ENCODE peak calls at places on chromosomes 1 and 21, in seven cellular contexts. L, A, Q, G, C, U and H are unnamed samples.

GRCh38 chr1:214071469-214071868 is 83.7 kb downstream of the PROX1 start:
- DNase-seq in Q (no peak), L (no peak), U (no peak), G (no peak), C (no peak), A (no peak), H (no peak)

GRCh38 chr1:202940561-202940960 is 13.5 kb upstream of the KLHL12 start:
- DNase-seq in C (no peak), Q (no peak), L (no peak), U (no peak), G (no peak), A (no peak), H (no peak)

GRCh38 chr1:208241541-208241940 is 2.6 kb downstream of the PLXNA2 start:
- DNase-seq in A (no peak), L (no peak), C (no peak), G (no peak), Q (no peak), U (no peak), H (no peak)

GRCh38 chr1:199057284-199057683 is 418.4 kb downstream of the PTPRC start:
- DNase-seq in G (no peak), U (no peak), A (no peak), L (no peak), C (no peak), Q (no peak), H (no peak)

GRCh38 chr1:37477946-37478345 is 3.6 kb downstream of the ZC3H12A start:
- DNase-seq in G (no peak), C (peak), L (no peak), Q (no peak), U (no peak), A (no peak), H (no peak)

GRCh38 chr1:2789986-2790581 is 11.4 kb downstream of the TTC34 start:
- DNase-seq in Q (no peak), A (no peak), C (no peak), G (no peak), U (peak), L (no peak), H (no peak)

GRCh38 chr1:80657707-80658106 is 1143.0 kb upstream of the ADGRL2 start:
- DNase-seq in A (no peak), Q (no peak), U (peak), C (no peak), G (no peak), L (no peak), H (no peak)

GRCh38 chr1:203274603-203275381 is 30.5 kb upstream of the BTG2 start:
- DNase-seq in L (peak), A (no peak), G (no peak), C (peak), U (no peak), Q (no peak), H (peak)

GRCh38 chr21:34822957-34823356 is 154.2 kb downstream of the CLIC6 start:
- DNase-seq in Q (no peak), L (no peak), C (no peak), U (no peak), A (no peak), G (peak), H (peak)

GRCh38 chr1:94061513-94062443 is 59.2 kb downstream of the ABCA4 start:
- DNase-seq in L (peak), U (peak), A (peak), C (no peak), G (peak), Q (no peak), H (peak)

GRCh38 chr1:155909894-155910293 is 1.3 kb downstream of the RIT1 start:
- DNase-seq in A (peak), U (no peak), G (peak), L (no peak), Q (no peak), C (no peak), H (peak)

GRCh38 chr1:8167936-8168335 is 141.8 kb upstream of the ERRFI1 start:
- DNase-seq in G (no peak), C (no peak), A (no peak), L (no peak), Q (no peak), U (no peak), H (no peak)

GRCh38 chr1:159900755-159901335 is 880 bp upstream of the CFAP45 start:
- DNase-seq in Q (no peak), A (no peak), C (no peak), L (no peak), G (no peak), U (no peak), H (no peak)

GRCh38 chr1:168400139-168400538 is 119.5 kb downstream of the TBX19 start:
- DNase-seq in Q (no peak), A (no peak), L (no peak), U (no peak), C (no peak), G (no peak), H (no peak)

GRCh38 chr1:226083303-226084101 is 21.0 kb downstream of the H3-3A start:
- DNase-seq in G (peak), U (peak), L (peak), Q (peak), C (no peak), A (peak), H (peak)

GRCh38 chr21:31236528-31236927 is 107.5 kb downstream of the TIAM1 start:
- DNase-seq in A (no peak), U (no peak), Q (no peak), C (no peak), L (no peak), G (no peak), H (no peak)

GRCh38 chr1:246176126-246177024 is 330.7 kb downstream of the SMYD3 start:
- DNase-seq in L (no peak), A (no peak), G (no peak), U (no peak), Q (no peak), C (no peak), H (no peak)

GRCh38 chr1:89949991-89950624 is 44.8 kb upstream of the ZNF326 start:
- DNase-seq in A (no peak), U (no peak), G (no peak), Q (no peak), L (no peak), C (no peak), H (no peak)

GRCh38 chr1:186775881-186776560 is 52.7 kb upstream of the PLA2G4A start:
- DNase-seq in A (no peak), G (no peak), U (no peak), Q (no peak), L (no peak), C (no peak), H (peak)

GRCh38 chr1:90835172-90835660 is 118.1 kb upstream of the BARHL2 start:
- DNase-seq in C (no peak), L (no peak), Q (no peak), G (no peak), U (peak), A (no peak), H (no peak)

GRCh38 chr1:168422203-168422848 is 121.5 kb downstream of the XCL2 start:
- DNase-seq in G (peak), C (no peak), A (no peak), L (no peak), U (peak), Q (no peak), H (peak)

GRCh38 chr1:177794316-177794991 is 175.4 kb downstream of the SEC16B start:
- DNase-seq in U (peak), A (no peak), Q (no peak), G (no peak), C (no peak), L (no peak), H (no peak)

GRCh38 chr1:167601442-167602380 is 28.3 kb upstream of the RCSD1 start:
- DNase-seq in L (peak), A (peak), U (no peak), Q (peak), G (no peak), C (no peak), H (no peak)

GRCh38 chr1:151984313-151984956 is 9.2 kb downstream of the S100A10 start:
- DNase-seq in C (no peak), G (no peak), U (no peak), L (no peak), A (no peak), Q (no peak), H (no peak)

GRCh38 chr1:203124011-203124410 is 3.5 kb upstream of the ADORA1 start:
- DNase-seq in Q (peak), A (no peak), C (no peak), G (no peak), U (no peak), L (no peak), H (no peak)

GRCh38 chr1:98400446-98400845 is 261.1 kb upstream of the SNX7 start:
- DNase-seq in Q (no peak), A (no peak), U (no peak), C (no peak), L (no peak), G (no peak), H (no peak)

GRCh38 chr1:66940968-66941367 is 16.2 kb downstream of the MIER1 start:
- DNase-seq in L (no peak), Q (no peak), G (peak), U (no peak), A (no peak), C (no peak), H (peak)

GRCh38 chr1:116697892-116698595 is 30.5 kb upstream of the IGSF3 start:
- DNase-seq in Q (no peak), C (no peak), G (no peak), L (no peak), A (no peak), U (no peak), H (peak)

DNA sequence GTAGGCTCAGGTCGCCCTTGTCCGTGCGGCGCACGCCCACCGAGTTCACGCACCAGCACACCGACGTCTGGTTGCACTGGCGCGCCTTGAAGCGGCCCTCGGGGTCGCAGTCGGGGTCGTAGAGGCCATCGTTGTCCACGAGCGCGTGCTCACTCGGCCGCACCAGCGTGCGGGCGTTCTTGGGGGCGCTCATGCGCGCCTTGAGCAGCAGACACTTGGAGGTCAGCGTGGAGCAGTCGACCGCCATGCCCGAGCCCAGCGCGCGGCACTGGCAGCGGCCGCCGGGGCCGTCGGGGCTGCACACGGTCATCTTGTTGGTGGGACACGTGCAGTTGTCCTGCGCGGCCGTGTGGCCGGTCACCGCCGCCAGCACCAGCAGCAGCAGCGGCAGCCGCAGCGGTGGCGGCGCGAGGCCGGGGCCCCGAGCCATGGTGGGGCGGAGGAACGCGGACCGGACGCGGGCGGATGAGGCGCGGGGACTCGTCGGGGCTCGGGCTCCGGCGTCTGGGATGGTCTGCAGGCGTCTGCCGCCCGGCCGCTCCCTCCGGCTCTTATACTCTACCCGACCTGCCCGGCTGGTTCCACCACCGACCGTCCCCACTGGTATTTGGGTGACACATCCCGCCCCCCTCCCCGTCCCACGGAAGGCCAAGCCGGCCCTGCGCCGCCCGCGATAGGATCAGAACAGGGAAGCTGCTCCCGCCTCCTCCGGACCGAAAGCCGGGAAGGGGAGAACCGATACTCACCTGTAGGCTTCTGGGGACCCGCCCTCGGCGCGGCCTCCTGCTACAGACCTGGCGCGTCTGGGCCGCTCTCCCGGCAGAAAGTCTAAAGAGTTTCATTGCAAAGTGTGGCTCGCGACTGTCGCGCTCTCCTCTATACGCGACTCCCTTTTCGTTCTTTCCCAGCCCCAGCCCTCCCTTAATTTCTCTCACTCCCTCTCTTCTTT is at the start of gene TACSTD2:
- DNase-seq in U (peak), G (no peak), C (peak), L (no peak), A (peak), Q (no peak), H (no peak)
- H3K4me3 ChIP-seq in U (peak), G (peak), C (peak), L (peak), A (peak), Q (peak), H (peak)

GRCh38 chr1:19656780-19657475 is 7.7 kb upstream of the HTR6 start:
- DNase-seq in L (no peak), G (no peak), U (peak), C (no peak), Q (no peak), A (no peak), H (no peak)

GRCh38 chr1:19654886-19655717 is 9.6 kb upstream of the HTR6 start:
- DNase-seq in Q (no peak), G (no peak), C (no peak), L (no peak), U (no peak), A (no peak), H (no peak)

GRCh38 chr1:19657511-19657910 is 7.2 kb upstream of the HTR6 start:
- DNase-seq in G (no peak), C (no peak), A (no peak), U (no peak), L (no peak), Q (no peak), H (no peak)

GRCh38 chr1:19655718-19656080 is 9.0 kb upstream of the HTR6 start:
- DNase-seq in C (no peak), A (no peak), L (no peak), Q (no peak), G (no peak), U (no peak), H (no peak)

GRCh38 chr1:19656134-19656779 is 8.4 kb upstream of the HTR6 start:
- DNase-seq in A (no peak), C (no peak), U (no peak), Q (no peak), L (no peak), G (no peak), H (no peak)
- TF ChIP-seq CTCF in A (no peak), C (no peak), U (no peak), Q (no peak), L (no peak), G (no peak), H (no peak)

DNA sequence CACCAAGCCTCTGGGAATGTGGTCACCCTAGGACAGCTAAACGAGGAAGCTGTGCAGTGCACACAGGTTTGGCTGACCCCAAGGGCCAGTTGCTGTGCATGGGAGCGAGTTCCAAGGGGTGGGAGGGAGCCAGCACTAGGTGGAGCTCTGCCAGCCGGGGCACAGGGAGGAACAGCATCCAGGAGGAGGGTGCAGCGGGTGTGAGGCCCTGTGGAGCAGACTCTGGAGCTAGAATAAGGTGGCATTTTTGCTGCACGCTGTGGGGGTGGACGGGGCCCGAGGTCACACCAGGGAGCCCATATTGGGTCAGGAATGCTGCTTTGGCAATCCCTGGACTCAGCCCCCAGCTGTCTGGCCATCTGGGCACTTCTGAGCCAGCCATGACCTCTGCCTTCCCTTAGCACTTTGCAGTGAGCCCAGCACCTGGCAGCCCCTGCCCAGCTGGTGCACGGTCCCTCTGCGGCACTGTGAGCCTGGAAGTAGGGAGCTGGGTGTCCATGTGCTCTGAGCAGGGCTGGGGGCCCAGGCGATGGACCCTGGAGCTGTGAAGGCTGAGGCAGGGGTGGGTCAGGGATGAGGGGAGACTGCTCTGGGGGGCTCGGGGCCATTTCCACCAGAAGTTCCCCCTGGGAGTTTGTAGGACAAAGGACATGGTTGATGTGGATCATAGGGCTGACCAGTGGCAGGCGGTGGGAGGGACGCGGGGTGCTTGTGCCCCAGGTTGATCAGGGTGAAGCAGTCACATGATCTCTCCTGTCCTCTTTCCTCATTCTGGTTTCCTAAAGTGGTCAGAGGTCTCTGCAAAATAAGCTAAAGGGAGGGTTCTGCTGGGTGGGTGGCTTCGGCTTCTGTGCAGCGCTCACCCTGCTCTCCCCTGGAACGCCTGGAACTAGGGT is 8.9 kb downstream of the PDXK start:
- DNase-seq in G (no peak), C (no peak), L (peak), U (no peak), Q (no peak), A (peak), H (no peak)
- H3K4me3 ChIP-seq in G (peak), C (no peak), L (peak), U (peak), Q (peak), A (peak), H (no peak)

DNA sequence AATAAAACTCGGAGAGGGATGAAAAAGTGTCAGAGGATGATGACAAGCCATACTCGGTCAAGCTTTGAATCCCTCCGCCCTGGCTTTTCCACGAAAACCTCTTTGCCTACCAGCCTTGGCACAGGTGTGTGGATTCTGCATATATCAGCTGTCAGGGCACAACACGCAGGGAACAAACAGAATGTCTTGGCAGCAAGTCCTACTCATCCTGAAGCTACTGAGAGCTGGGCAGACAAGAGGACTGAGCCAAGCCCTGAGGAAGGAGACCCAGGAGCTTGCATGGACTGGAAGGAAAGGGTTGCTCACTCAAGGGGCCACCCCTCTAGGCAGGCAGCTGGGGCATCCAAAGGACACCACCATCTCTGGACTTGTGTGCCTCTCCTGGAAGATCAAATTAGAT is 132.4 kb downstream of the HMGB4 start:
- DNase-seq in C (no peak), L (no peak), Q (no peak), U (no peak), A (no peak), G (no peak), H (no peak)
- TF ChIP-seq CTCF in C (no peak), L (no peak), Q (no peak), U (no peak), A (no peak), G (no peak), H (no peak)

DNA sequence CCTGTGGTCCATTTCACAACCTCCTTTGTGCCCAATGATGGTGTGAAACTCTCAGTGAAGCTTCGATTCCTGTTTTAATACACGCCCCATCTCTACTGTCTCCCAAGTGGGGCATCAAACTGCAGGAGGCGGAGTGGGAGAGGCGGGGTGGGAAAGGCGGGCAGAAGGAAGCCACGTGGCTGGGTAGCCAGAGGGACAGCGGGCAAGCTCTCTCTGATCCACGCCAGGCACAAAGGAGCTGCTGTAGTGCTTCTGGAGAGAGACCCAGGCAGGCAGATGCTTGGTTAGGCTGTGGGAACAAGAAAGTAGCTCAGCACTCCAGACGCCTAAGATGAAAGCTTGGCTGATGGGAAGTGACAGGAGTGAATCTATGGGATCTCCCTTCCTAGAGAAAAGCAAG is 25.7 kb downstream of the TRIM67 start:
- DNase-seq in C (no peak), U (no peak), Q (no peak), L (no peak), G (no peak), A (no peak), H (no peak)
- H3K4me3 ChIP-seq in C (no peak), U (no peak), Q (no peak), L (no peak), G (no peak), A (no peak), H (no peak)

GRCh38 chr1:96998466-96998865 is 276.9 kb downstream of the PTBP2 start:
- DNase-seq in C (no peak), U (no peak), L (no peak), Q (no peak), G (no peak), A (no peak), H (no peak)
- TF ChIP-seq CTCF in C (no peak), U (no peak), L (no peak), Q (no peak), G (no peak), A (no peak), H (no peak)

DNA sequence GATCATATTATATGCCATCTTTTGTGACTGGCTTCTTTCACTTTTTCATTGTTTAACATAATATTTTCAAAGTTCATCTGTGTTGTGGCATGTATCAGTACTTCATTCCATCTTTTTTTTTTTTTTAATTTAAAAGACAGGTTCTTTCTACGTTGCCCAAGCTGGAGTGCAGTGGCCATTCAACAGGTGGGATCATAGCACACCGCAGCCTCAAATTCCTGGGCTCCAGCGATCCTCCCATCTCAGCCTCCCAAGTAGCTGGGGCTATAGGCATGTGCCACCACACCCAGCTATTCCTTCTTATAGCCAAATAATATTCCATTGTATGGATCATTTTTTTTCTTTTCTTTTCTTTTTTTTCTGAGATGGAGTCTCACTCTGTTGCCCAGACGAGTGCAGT is 34.6 kb upstream of the ZNF281 start:
- DNase-seq in A (no peak), Q (no peak), G (no peak), U (no peak), L (no peak), C (no peak), H (no peak)
- H3K4me3 ChIP-seq in A (no peak), Q (no peak), G (no peak), U (no peak), L (no peak), C (no peak), H (no peak)